ENCODE peak calls at places on chromosomes 4 and X, in seven cellular contexts. K is hepatocyte, F is PC-3, Z is Peyer's patch, P is IMR-90, H is heart left ventricle, I is fibroblast of lung. O is an unnamed sample.

GRCh38 chrX:24245201-24245600 is 68.7 kb downstream of the SUPT20HL2 start:
- DNase-seq in F (peak; percentile 36), I (peak; percentile 71), P (peak; percentile 70), Z (no peak), H (no peak), K (peak; percentile 61), O (peak; percentile 21)

GRCh38 chrX:155997436-155997835 is at the start of gene IL9R:
- DNase-seq in P (no peak), I (no peak), Z (no peak), F (no peak), K (no peak), H (no peak), O (no peak)

GRCh38 chrX:110915120-110915519 is 119.5 kb upstream of the CHRDL1 start:
- DNase-seq in Z (no peak), H (no peak), P (peak; percentile 69), I (peak; percentile 88), F (no peak), K (peak; percentile 19), O (no peak)

GRCh38 chrX:154486396-154487207 is at the start of gene UBL4A:
- DNase-seq in K (peak; percentile 83), I (peak; percentile 63), F (peak; percentile 79), P (peak; percentile 11), H (peak; percentile 72), Z (peak; percentile 80), O (peak; percentile 52)

GRCh38 chrX:3548743-3549441 is 164.6 kb downstream of the PRKX start:
- DNase-seq in H (peak; percentile 24), Z (no peak), I (peak; percentile 68), P (peak; percentile 79), F (peak; percentile 48), K (peak; percentile 73), O (peak; percentile 47)

GRCh38 chr4:124321370-124321769 is 391.2 kb downstream of the ANKRD50 start:
- DNase-seq in P (peak; percentile 17), K (no peak), Z (no peak), F (peak; percentile 1), H (no peak), I (peak; percentile 24), O (no peak)

GRCh38 chr4:182192511-182193181 is 50.6 kb upstream of the TENM3 start:
- DNase-seq in P (peak; percentile 66), K (no peak), H (no peak), Z (no peak), I (peak; percentile 93), F (no peak), O (no peak)

GRCh38 chrX:154409222-154409871 is at the start of gene DNASE1L1:
- DNase-seq in K (peak; percentile 90), F (peak; percentile 91), P (peak; percentile 87), H (peak; percentile 85), I (peak; percentile 90), Z (peak; percentile 88), O (peak; percentile 96)

GRCh38 chrX:10619311-10620015 is 922 bp downstream of the MID1 start:
- DNase-seq in I (peak; percentile 18), P (no peak), H (no peak), Z (no peak), K (no peak), F (peak; percentile 22), O (peak; percentile 24)

GRCh38 chrX:20729421-20729820 is 462.7 kb upstream of the RPS6KA3 start:
- DNase-seq in Z (no peak), I (peak; percentile 9), P (no peak), F (peak; percentile 77), H (no peak), K (no peak), O (no peak)

GRCh38 chr4:121330180-121330665 is 50.6 kb downstream of the QRFPR start:
- DNase-seq in P (no peak), K (no peak), Z (no peak), I (no peak), F (no peak), H (no peak), O (no peak)

GRCh38 chr4:1823545-1823932 is 30.4 kb downstream of the FGFR3 start:
- DNase-seq in I (no peak), F (no peak), Z (no peak), P (no peak), H (no peak), K (no peak), O (no peak)

GRCh38 chr4:1825326-1825725 is 30.6 kb downstream of the LETM1 start:
- DNase-seq in Z (no peak), I (no peak), K (no peak), H (no peak), F (no peak), P (no peak), O (no peak)

GRCh38 chr4:1830234-1830633 is 25.7 kb downstream of the LETM1 start:
- DNase-seq in Z (no peak), P (no peak), I (no peak), H (no peak), F (no peak), K (no peak), O (no peak)

GRCh38 chr4:1824746-1825145 is 31.2 kb downstream of the LETM1 start:
- DNase-seq in F (no peak), I (no peak), H (no peak), Z (no peak), K (no peak), P (no peak), O (no peak)

GRCh38 chr4:1826531-1827350 is 29.2 kb downstream of the LETM1 start:
- DNase-seq in F (no peak), P (no peak), Z (no peak), H (no peak), I (no peak), K (no peak), O (no peak)
- H3K36me3 ChIP-seq in F (peaks cover 5% of the 10 kb centered on the region), P (peaks cover 54% of the 10 kb centered on the region), Z (no peaks in the 10 kb centered on the region), H (peaks cover 65% of the 10 kb centered on the region), I (peaks cover 32% of the 10 kb centered on the region), K (no peaks in the 10 kb centered on the region), O (peaks cover 7% of the 10 kb centered on the region)

GRCh38 chr4:85029453-85029852 is 63.0 kb upstream of the WDFY3 start:
- DNase-seq in F (no peak), I (no peak), Z (no peak), P (no peak), K (no peak), H (no peak), O (no peak)

GRCh38 chr4:85028910-85029309 is 62.4 kb upstream of the WDFY3 start:
- DNase-seq in H (no peak), F (no peak), P (peak; percentile 22), I (peak; percentile 21), K (peak; percentile 12), Z (no peak), O (no peak)

GRCh38 chr4:85024671-85025070 is 58.2 kb upstream of the WDFY3 start:
- DNase-seq in Z (no peak), I (no peak), H (no peak), F (no peak), K (no peak), P (no peak), O (no peak)

GRCh38 chr4:85030156-85030555 is 63.7 kb upstream of the WDFY3 start:
- DNase-seq in F (no peak), Z (no peak), I (no peak), K (no peak), H (no peak), P (no peak), O (no peak)
- H3K4me1 ChIP-seq in F (no peaks in the 10 kb centered on the region), Z (no peaks in the 10 kb centered on the region), I (no peaks in the 10 kb centered on the region), K (no peaks in the 10 kb centered on the region), H (no peaks in the 10 kb centered on the region), P (no peaks in the 10 kb centered on the region), O (no peaks in the 10 kb centered on the region)

DNA sequence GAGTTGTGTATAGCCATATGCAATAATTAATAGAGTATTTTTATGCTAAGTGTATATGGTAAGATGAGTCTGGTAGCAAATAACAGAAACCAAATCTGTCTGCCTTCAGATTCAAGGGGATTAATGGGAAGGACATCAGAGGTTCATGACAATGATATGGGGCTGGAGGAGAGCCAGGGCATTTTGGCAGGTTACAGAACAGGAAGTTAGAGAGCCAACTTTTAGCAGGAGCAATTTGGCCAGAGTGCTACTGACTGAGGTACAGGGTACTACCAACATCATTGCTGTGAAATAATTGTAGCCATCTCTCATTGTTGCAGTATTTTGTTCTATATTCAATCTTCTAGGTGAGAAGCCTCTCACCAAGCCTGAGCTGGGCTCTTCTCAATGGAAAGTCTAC is 210.9 kb upstream of the FAM47A start:
- DNase-seq in Z (no peak), P (no peak), K (no peak), H (no peak), F (no peak), I (no peak), O (no peak)
- H3K27me3 ChIP-seq in Z (no peaks in the 10 kb centered on the region), P (no peaks in the 10 kb centered on the region), K (no peaks in the 10 kb centered on the region), H (no peaks in the 10 kb centered on the region), F (no peaks in the 10 kb centered on the region), I (no peaks in the 10 kb centered on the region), O (no peaks in the 10 kb centered on the region)

GRCh38 chr4:2829933-2830451 is 13.7 kb upstream of the ADD1 start:
- DNase-seq in Z (no peak), H (peak; percentile 16), K (no peak), P (no peak), I (peak; percentile 50), F (no peak), O (no peak)
- H3K36me3 ChIP-seq in Z (no peaks in the 10 kb centered on the region), H (peaks cover 49% of the 10 kb centered on the region), K (no peaks in the 10 kb centered on the region), P (peaks cover 86% of the 10 kb centered on the region), I (peaks cover 24% of the 10 kb centered on the region), F (no peaks in the 10 kb centered on the region), O (no peaks in the 10 kb centered on the region)

DNA sequence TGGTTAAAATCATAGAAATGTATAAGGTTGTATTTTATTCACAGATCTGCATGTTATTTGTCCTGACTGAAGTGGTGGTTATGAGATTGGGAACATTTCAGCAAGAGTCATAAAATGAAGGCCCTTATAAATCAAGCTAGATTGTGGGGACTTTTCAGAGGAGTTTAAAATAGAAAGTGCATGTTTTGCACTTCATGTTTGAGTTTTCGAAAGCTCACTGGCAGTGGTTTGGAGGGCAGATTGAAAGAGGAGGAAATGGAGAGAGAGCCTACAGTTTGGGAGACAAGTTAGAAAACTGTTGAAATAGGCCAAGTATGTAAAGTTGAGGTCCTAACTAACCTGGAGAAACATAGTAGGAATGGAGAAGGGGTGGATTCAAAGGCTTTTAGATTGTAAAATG is 124.9 kb downstream of the KDM6A start:
- DNase-seq in K (no peak), Z (no peak), I (no peak), F (no peak), H (no peak), P (no peak), O (no peak)
- H3K4me1 ChIP-seq in K (no peaks in the 10 kb centered on the region), Z (peaks cover 15% of the 10 kb centered on the region), I (no peaks in the 10 kb centered on the region), F (peaks cover 29% of the 10 kb centered on the region), H (peaks cover 27% of the 10 kb centered on the region), P (no peaks in the 10 kb centered on the region), O (no peaks in the 10 kb centered on the region)

DNA sequence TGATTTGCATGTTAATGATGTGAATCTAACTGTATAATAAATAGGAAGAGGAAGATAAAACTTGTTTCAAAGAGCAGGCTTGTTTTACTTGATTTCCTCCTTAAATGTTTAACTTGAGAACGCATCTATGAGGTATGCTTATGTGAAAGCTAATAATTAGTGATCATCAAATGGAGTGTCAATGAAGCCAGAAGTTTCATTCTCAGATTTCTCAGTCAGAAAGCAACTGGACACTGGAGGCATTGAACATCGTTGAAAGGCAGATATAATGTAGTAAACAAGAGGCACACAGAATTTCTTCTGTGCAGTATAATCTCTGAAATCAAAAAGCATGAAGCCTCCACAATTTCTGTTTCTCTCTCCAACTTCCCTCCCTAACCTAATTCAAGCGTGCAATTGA is 672.9 kb downstream of the ADGRL3 start:
- DNase-seq in Z (no peak), P (no peak), F (no peak), I (no peak), H (no peak), K (no peak), O (no peak)
- H3K27me3 ChIP-seq in Z (no peaks in the 10 kb centered on the region), P (no peaks in the 10 kb centered on the region), F (no peaks in the 10 kb centered on the region), I (no peaks in the 10 kb centered on the region), H (no peaks in the 10 kb centered on the region), K (no peaks in the 10 kb centered on the region), O (no peaks in the 10 kb centered on the region)